ENCODE peak calls at places on chromosomes 3 and 15, in seven cellular contexts. N is thoracic aorta; W is testis; J is sigmoid colon; O is psoas muscle; U is hepatocyte; F is naive thymus-derived CD4-positive, alpha-beta T cell. B is an unnamed sample.

GRCh38 chr3:94024385-94024784 is 4.0 kb downstream of the STX19 start:
- DNase-seq in N (no peak), W (no peak), J (no peak), O (no peak), U (no peak), F (no peak), B (no peak)

GRCh38 chr15:67174864-67175573 is 79.4 kb downstream of the AAGAB start:
- DNase-seq in N (no peak), W (no peak), J (peak), O (no peak), U (peak), F (no peak), B (peak)

GRCh38 chr3:73786346-73786807 is 161.6 kb upstream of the PDZRN3 start:
- DNase-seq in N (peak), W (no peak), J (no peak), O (peak), U (peak), F (no peak), B (peak)

GRCh38 chr3:25139267-25139666 is 288.8 kb upstream of the RARB start:
- DNase-seq in N (no peak), W (no peak), J (no peak), O (no peak), U (no peak), F (no peak), B (no peak)

GRCh38 chr3:127815641-127816605 is 6.4 kb downstream of the MGLL start:
- DNase-seq in N (no peak), W (no peak), J (no peak), O (peak), U (peak), F (no peak), B (no peak)

GRCh38 chr15:96047255-96047931 is 283.1 kb upstream of the NR2F2 start:
- DNase-seq in N (no peak), W (no peak), J (no peak), O (no peak), U (no peak), F (no peak), B (no peak)

GRCh38 chr3:30689202-30689641 is 82.8 kb downstream of the TGFBR2 start:
- DNase-seq in N (no peak), W (peak), J (no peak), O (no peak), U (peak), F (no peak), B (peak)

GRCh38 chr3:32278714-32279113 is 40.2 kb downstream of the CMTM8 start:
- DNase-seq in N (no peak), W (no peak), J (no peak), O (no peak), U (no peak), F (no peak), B (peak)

GRCh38 chr3:133883657-133884546 is 11.8 kb downstream of the RAB6B start:
- DNase-seq in N (no peak), W (no peak), J (no peak), O (no peak), U (no peak), F (no peak), B (no peak)

GRCh38 chr3:87311309-87311708 is 34.9 kb upstream of the POU1F1 start:
- DNase-seq in N (no peak), W (no peak), J (no peak), O (no peak), U (no peak), F (no peak), B (no peak)

GRCh38 chr3:18424213-18424861 is 802 bp downstream of the SATB1 start:
- DNase-seq in N (no peak), W (no peak), J (peak), O (peak), U (peak), F (no peak), B (no peak)

GRCh38 chr3:123698813-123699212 is 114.0 kb upstream of the HACD2 start:
- DNase-seq in N (no peak), W (no peak), J (no peak), O (no peak), U (no peak), F (no peak), B (no peak)

GRCh38 chr3:189508784-189509489 is 122.3 kb upstream of the TP63 start:
- DNase-seq in N (no peak), W (no peak), J (no peak), O (no peak), U (no peak), F (no peak), B (no peak)

GRCh38 chr3:174295336-174295735 is 563.8 kb upstream of the NAALADL2 start:
- DNase-seq in N (no peak), W (no peak), J (no peak), O (no peak), U (no peak), F (no peak), B (no peak)

GRCh38 chr3:128549283-128550112 is 56.5 kb upstream of the GATA2 start:
- DNase-seq in N (peak), W (no peak), J (no peak), O (peak), U (peak), F (no peak), B (peak)

GRCh38 chr15:73228128-73228646 is 140.6 kb downstream of the HCN4 start:
- DNase-seq in N (no peak), W (no peak), J (no peak), O (no peak), U (no peak), F (no peak), B (no peak)

GRCh38 chr15:87733005-87733404 is 523.5 kb downstream of the NTRK3 start:
- DNase-seq in N (no peak), W (no peak), J (no peak), O (no peak), U (peak), F (no peak), B (no peak)

DNA sequence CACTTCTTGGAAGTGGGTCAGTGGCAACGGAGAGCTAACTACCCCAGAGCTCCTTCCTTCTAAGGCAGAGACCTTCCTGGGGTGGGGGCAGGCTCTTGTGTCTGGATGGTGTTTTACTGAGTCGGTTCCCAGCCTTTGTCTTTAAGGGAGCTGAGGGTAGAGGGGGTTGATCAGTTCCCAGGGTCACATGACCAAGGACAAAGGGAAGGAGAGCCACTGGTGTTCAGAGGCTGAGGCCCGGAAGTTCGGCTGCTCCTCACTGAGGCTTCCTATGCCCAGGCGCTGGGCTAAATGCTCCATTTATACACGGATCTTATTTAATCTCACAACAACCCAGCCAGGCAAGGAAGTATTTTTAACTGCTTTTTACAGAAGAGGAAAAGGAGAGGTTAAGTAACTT is 21.0 kb downstream of the EPHB3 start:
- DNase-seq in N (no peak), W (peak), J (peak), O (peak), U (no peak), F (no peak), B (no peak)
- H3K27ac ChIP-seq in N (peak), W (peak), J (peak), O (peak), U (peak), F (no peak), B (peak)

DNA sequence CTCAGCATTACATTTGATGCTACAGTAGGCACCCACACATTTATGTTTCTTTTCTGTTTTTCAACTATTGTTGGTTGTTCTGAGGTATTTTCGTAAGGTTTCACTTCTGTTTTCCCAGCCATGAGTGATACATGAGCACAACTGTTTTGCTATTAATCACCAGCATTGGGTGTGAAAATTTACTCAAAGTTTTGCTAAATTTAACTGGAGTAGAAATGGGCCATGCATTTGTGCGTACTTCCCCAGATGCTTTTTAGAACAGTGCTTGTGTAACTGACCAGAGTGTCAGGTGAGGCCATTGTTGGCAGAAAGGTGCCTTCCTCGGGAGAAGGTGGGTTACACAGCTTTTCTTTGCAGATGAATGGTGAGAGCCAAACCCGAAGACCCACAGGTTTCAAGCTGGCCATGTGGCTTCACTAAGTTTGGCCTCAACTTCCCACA is 70.4 kb downstream of the ST6GAL1 start:
- DNase-seq in N (no peak), W (no peak), J (no peak), O (no peak), U (no peak), F (no peak), B (no peak)
- H3K27ac ChIP-seq in N (peak), W (no peak), J (no peak), O (no peak), U (no peak), F (no peak), B (no peak)

GRCh38 chr3:137012097-137012501 is 54.3 kb downstream of the IL20RB start:
- DNase-seq in N (no peak), W (no peak), J (no peak), O (no peak), U (no peak), F (no peak), B (no peak)
- H3K27ac ChIP-seq in N (no peak), W (no peak), J (no peak), O (no peak), U (no peak), F (no peak), B (peak)

DNA sequence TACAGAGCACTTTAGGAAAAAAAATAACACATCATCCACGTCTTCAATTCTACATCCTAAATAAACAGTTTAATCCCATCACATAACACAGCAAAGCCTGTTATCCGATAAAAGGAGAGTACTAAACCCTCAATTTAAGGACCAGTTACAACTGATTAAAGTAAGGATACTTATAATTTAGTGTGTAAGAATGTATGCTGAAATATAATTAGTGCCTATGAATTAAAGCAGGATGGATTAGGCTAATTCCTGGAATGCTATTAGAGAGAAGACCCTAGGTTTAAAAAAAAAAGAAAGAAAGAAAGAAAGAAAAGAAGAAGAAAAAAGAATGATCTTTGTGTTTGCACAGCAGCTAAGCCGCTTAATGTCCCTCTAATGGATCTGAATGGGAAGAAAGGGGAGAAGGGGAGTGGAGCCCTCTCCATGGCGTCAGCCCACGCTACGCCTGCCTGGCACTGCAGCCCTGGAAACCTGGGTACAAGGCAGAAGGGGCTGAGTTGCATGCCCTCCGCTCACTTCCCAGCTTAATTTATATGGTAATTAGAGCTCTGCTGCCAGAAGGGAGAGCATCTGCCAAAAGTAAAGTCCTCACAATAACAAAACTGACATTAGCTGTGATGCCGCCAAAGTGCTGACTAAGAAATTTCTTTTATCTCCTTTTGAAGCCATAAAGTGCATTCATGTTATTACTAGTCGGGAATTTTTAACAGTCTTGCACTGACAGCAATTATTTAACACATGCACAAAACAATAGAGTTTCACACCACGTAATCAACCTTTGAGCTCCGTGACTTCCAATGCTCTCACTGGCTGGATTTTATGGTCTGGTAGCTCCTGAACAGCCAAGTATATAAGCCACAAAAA is 89.9 kb downstream of the FSIP1 start:
- DNase-seq in N (no peak), W (no peak), J (no peak), O (no peak), U (peak), F (no peak), B (no peak)
- H3K27ac ChIP-seq in N (no peak), W (no peak), J (no peak), O (no peak), U (peak), F (no peak), B (no peak)

DNA sequence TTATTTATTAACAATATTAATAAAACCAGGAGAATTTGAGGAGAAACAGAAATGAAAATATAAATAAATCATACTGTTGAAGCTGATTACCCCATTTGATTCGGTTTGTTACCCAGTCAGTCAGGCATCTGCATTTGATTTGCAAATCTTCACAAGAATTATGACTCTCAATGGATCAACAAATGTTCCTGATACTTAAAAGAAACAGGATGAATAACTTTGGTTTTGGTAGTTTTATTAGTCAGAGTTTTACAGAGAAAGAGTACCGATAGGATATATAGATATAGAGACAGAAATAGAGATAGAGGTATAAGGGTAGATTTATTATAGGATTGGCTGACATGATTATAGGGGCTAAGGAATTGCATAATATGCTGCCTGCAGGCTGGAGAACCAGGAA is 241.7 kb upstream of the COL8A1 start:
- DNase-seq in N (no peak), W (no peak), J (no peak), O (no peak), U (no peak), F (no peak), B (no peak)
- H3K27ac ChIP-seq in N (no peak), W (no peak), J (no peak), O (no peak), U (no peak), F (no peak), B (no peak)

GRCh38 chr3:120196812-120197211 is 88.2 kb downstream of the GPR156 start:
- DNase-seq in N (no peak), W (no peak), J (no peak), O (no peak), U (no peak), F (no peak), B (peak)
- H3K27ac ChIP-seq in N (no peak), W (no peak), J (no peak), O (no peak), U (no peak), F (no peak), B (no peak)

GRCh38 chr3:76991165-76991564 is 48.7 kb upstream of the ROBO2 start:
- DNase-seq in N (no peak), W (no peak), J (no peak), O (no peak), U (no peak), F (no peak), B (peak)
- H3K27ac ChIP-seq in N (no peak), W (no peak), J (no peak), O (no peak), U (no peak), F (no peak), B (no peak)